ENCODE peak calls at places on chromosomes 6 and 20, in nine cellular contexts. One of them, this sample, is unnamed.

GRCh38 chr6:143822584-143823024 is 20.5 kb upstream of the LTV1 start:
- DNase-seq in neural crest cell: no peak
- DNase-seq in NCI-H2107: no peak
- DNase-seq in EL: peak
- DNase-seq in GDM1: no peak
- DNase-seq in cardiac fibroblast: peak
- DNase-seq in GM12864: no peak
- DNase-seq in AG09309: peak
- DNase-seq in AG04450: no peak
- DNase-seq in this sample: peak

GRCh38 chr20:43448748-43449535 is 8.8 kb upstream of the SRSF6 start:
- DNase-seq in EL: peak
- DNase-seq in neural crest cell: peak
- DNase-seq in GM12864: no peak
- DNase-seq in cardiac fibroblast: peak
- DNase-seq in GDM1: peak
- DNase-seq in AG04450: no peak
- DNase-seq in NCI-H2107: no peak
- DNase-seq in AG09309: no peak
- DNase-seq in this sample: peak

GRCh38 chr6:75550544-75551167 is 51.0 kb upstream of the SENP6 start:
- DNase-seq in GM12864: no peak
- DNase-seq in AG04450: no peak
- DNase-seq in NCI-H2107: no peak
- DNase-seq in EL: no peak
- DNase-seq in GDM1: no peak
- DNase-seq in neural crest cell: no peak
- DNase-seq in AG09309: no peak
- DNase-seq in cardiac fibroblast: peak
- DNase-seq in this sample: no peak

GRCh38 chr6:158552055-158552795 is 7.7 kb upstream of the TMEM181 start:
- DNase-seq in GDM1: no peak
- DNase-seq in NCI-H2107: no peak
- DNase-seq in EL: no peak
- DNase-seq in AG09309: no peak
- DNase-seq in AG04450: no peak
- DNase-seq in cardiac fibroblast: no peak
- DNase-seq in GM12864: no peak
- DNase-seq in neural crest cell: no peak
- DNase-seq in this sample: no peak

GRCh38 chr6:126804255-126805064 is 314.0 kb upstream of the RSPO3 start:
- DNase-seq in EL: peak
- DNase-seq in neural crest cell: peak
- DNase-seq in GDM1: peak
- DNase-seq in AG04450: peak
- DNase-seq in NCI-H2107: no peak
- DNase-seq in AG09309: no peak
- DNase-seq in GM12864: peak
- DNase-seq in cardiac fibroblast: peak
- DNase-seq in this sample: peak

GRCh38 chr20:33709398-33709797 is 10.7 kb downstream of the PXMP4 start:
- DNase-seq in GDM1: no peak
- DNase-seq in NCI-H2107: no peak
- DNase-seq in cardiac fibroblast: no peak
- DNase-seq in AG09309: no peak
- DNase-seq in neural crest cell: no peak
- DNase-seq in AG04450: no peak
- DNase-seq in EL: no peak
- DNase-seq in GM12864: no peak
- DNase-seq in this sample: no peak

GRCh38 chr6:109944448-109944847 is 33.7 kb upstream of the GPR6 start:
- DNase-seq in neural crest cell: no peak
- DNase-seq in NCI-H2107: no peak
- DNase-seq in cardiac fibroblast: no peak
- DNase-seq in AG04450: no peak
- DNase-seq in GM12864: no peak
- DNase-seq in AG09309: no peak
- DNase-seq in EL: no peak
- DNase-seq in GDM1: no peak
- DNase-seq in this sample: no peak

GRCh38 chr6:133240511-133241087 is 558 bp upstream of the EYA4 start:
- DNase-seq in GDM1: no peak
- DNase-seq in NCI-H2107: peak
- DNase-seq in AG04450: no peak
- DNase-seq in EL: no peak
- DNase-seq in AG09309: no peak
- DNase-seq in cardiac fibroblast: peak
- DNase-seq in neural crest cell: peak
- DNase-seq in GM12864: no peak
- DNase-seq in this sample: no peak

GRCh38 chr6:123769431-123769830 is 34.2 kb upstream of the NKAIN2 start:
- DNase-seq in GM12864: no peak
- DNase-seq in AG09309: no peak
- DNase-seq in GDM1: no peak
- DNase-seq in AG04450: no peak
- DNase-seq in cardiac fibroblast: no peak
- DNase-seq in NCI-H2107: no peak
- DNase-seq in EL: no peak
- DNase-seq in neural crest cell: no peak
- DNase-seq in this sample: no peak

GRCh38 chr6:132369526-132369925 is 31.7 kb downstream of the MOXD1 start:
- DNase-seq in GDM1: no peak
- DNase-seq in cardiac fibroblast: peak
- DNase-seq in AG04450: peak
- DNase-seq in NCI-H2107: no peak
- DNase-seq in AG09309: no peak
- DNase-seq in EL: peak
- DNase-seq in GM12864: no peak
- DNase-seq in neural crest cell: no peak
- DNase-seq in this sample: peak

GRCh38 chr6:158047120-158047518 is 65.5 kb downstream of the SYNJ2 start:
- DNase-seq in AG09309: peak
- DNase-seq in NCI-H2107: no peak
- DNase-seq in neural crest cell: no peak
- DNase-seq in EL: peak
- DNase-seq in GDM1: peak
- DNase-seq in cardiac fibroblast: no peak
- DNase-seq in GM12864: peak
- DNase-seq in AG04450: no peak
- DNase-seq in this sample: peak

GRCh38 chr20:40249805-40250204 is 439.2 kb downstream of the MAFB start:
- DNase-seq in EL: no peak
- DNase-seq in GDM1: no peak
- DNase-seq in cardiac fibroblast: no peak
- DNase-seq in neural crest cell: no peak
- DNase-seq in NCI-H2107: no peak
- DNase-seq in GM12864: no peak
- DNase-seq in AG09309: no peak
- DNase-seq in AG04450: no peak
- DNase-seq in this sample: no peak

GRCh38 chr6:48080227-48081009 is 30.6 kb downstream of the PTCHD4 start:
- DNase-seq in cardiac fibroblast: peak
- DNase-seq in GM12864: no peak
- DNase-seq in NCI-H2107: no peak
- DNase-seq in AG09309: no peak
- DNase-seq in AG04450: no peak
- DNase-seq in neural crest cell: no peak
- DNase-seq in GDM1: no peak
- DNase-seq in EL: no peak
- DNase-seq in this sample: peak

GRCh38 chr20:5282561-5282960 is 34.2 kb downstream of the PROKR2 start:
- DNase-seq in EL: no peak
- DNase-seq in GM12864: no peak
- DNase-seq in neural crest cell: no peak
- DNase-seq in AG09309: no peak
- DNase-seq in GDM1: no peak
- DNase-seq in cardiac fibroblast: no peak
- DNase-seq in AG04450: no peak
- DNase-seq in NCI-H2107: no peak
- DNase-seq in this sample: no peak

GRCh38 chr6:75431379-75431778 is 62.2 kb downstream of the FILIP1 start:
- DNase-seq in EL: peak
- DNase-seq in neural crest cell: no peak
- DNase-seq in AG09309: no peak
- DNase-seq in GDM1: no peak
- DNase-seq in NCI-H2107: no peak
- DNase-seq in AG04450: no peak
- DNase-seq in cardiac fibroblast: peak
- DNase-seq in GM12864: no peak
- DNase-seq in this sample: peak

GRCh38 chr6:33170176-33171095 is 21.8 kb downstream of the COL11A2 start:
- DNase-seq in cardiac fibroblast: no peak
- DNase-seq in AG04450: no peak
- DNase-seq in AG09309: no peak
- DNase-seq in EL: no peak
- DNase-seq in NCI-H2107: no peak
- DNase-seq in neural crest cell: no peak
- DNase-seq in GM12864: no peak
- DNase-seq in GDM1: no peak
- DNase-seq in this sample: no peak

GRCh38 chr6:6744551-6744950 is 156.0 kb downstream of the LY86 start:
- DNase-seq in GM12864: no peak
- DNase-seq in GDM1: no peak
- DNase-seq in AG04450: no peak
- DNase-seq in cardiac fibroblast: no peak
- DNase-seq in neural crest cell: no peak
- DNase-seq in NCI-H2107: no peak
- DNase-seq in EL: no peak
- DNase-seq in AG09309: no peak
- DNase-seq in this sample: no peak

GRCh38 chr6:131597448-131597847 is 24.4 kb downstream of the ARG1 start:
- DNase-seq in cardiac fibroblast: peak
- DNase-seq in neural crest cell: no peak
- DNase-seq in AG04450: no peak
- DNase-seq in GM12864: no peak
- DNase-seq in AG09309: no peak
- DNase-seq in GDM1: no peak
- DNase-seq in NCI-H2107: no peak
- DNase-seq in EL: no peak
- DNase-seq in this sample: no peak

GRCh38 chr6:63598001-63598250 is 25.6 kb downstream of the LOC128125822 start:
- DNase-seq in AG04450: no peak
- DNase-seq in cardiac fibroblast: no peak
- DNase-seq in neural crest cell: no peak
- DNase-seq in AG09309: no peak
- DNase-seq in NCI-H2107: no peak
- DNase-seq in GDM1: no peak
- DNase-seq in EL: no peak
- DNase-seq in GM12864: no peak
- DNase-seq in this sample: no peak

GRCh38 chr20:9912858-9913434 is 74.1 kb upstream of the PAK5 start:
- DNase-seq in neural crest cell: peak
- DNase-seq in EL: peak
- DNase-seq in AG04450: peak
- DNase-seq in NCI-H2107: no peak
- DNase-seq in GM12864: no peak
- DNase-seq in AG09309: peak
- DNase-seq in GDM1: peak
- DNase-seq in cardiac fibroblast: peak
- DNase-seq in this sample: peak

GRCh38 chr20:62501801-62502495 is 26.2 kb upstream of the GATA5 start:
- DNase-seq in AG04450: no peak
- DNase-seq in GM12864: peak
- DNase-seq in NCI-H2107: no peak
- DNase-seq in neural crest cell: no peak
- DNase-seq in AG09309: peak
- DNase-seq in cardiac fibroblast: peak
- DNase-seq in GDM1: no peak
- DNase-seq in EL: peak
- DNase-seq in this sample: peak

GRCh38 chr20:41014557-41015088 is 14.0 kb upstream of the TOP1 start:
- DNase-seq in AG09309: no peak
- DNase-seq in NCI-H2107: no peak
- DNase-seq in cardiac fibroblast: no peak
- DNase-seq in AG04450: no peak
- DNase-seq in GDM1: no peak
- DNase-seq in GM12864: no peak
- DNase-seq in EL: no peak
- DNase-seq in neural crest cell: no peak
- DNase-seq in this sample: no peak

GRCh38 chr20:45114465-45115385 is at the start of gene WFDC5:
- DNase-seq in EL: no peak
- DNase-seq in AG09309: no peak
- DNase-seq in NCI-H2107: no peak
- DNase-seq in GDM1: no peak
- DNase-seq in AG04450: no peak
- DNase-seq in neural crest cell: no peak
- DNase-seq in cardiac fibroblast: no peak
- DNase-seq in GM12864: no peak
- DNase-seq in this sample: no peak

GRCh38 chr6:134816780-134817179 is 133.1 kb downstream of the ALDH8A1 start:
- DNase-seq in EL: peak
- DNase-seq in AG09309: no peak
- DNase-seq in neural crest cell: no peak
- DNase-seq in NCI-H2107: no peak
- DNase-seq in AG04450: no peak
- DNase-seq in cardiac fibroblast: peak
- DNase-seq in GM12864: no peak
- DNase-seq in GDM1: no peak
- DNase-seq in this sample: peak

GRCh38 chr6:6915813-6916547 is 191.8 kb upstream of the RREB1 start:
- DNase-seq in NCI-H2107: no peak
- DNase-seq in cardiac fibroblast: peak
- DNase-seq in GDM1: no peak
- DNase-seq in neural crest cell: no peak
- DNase-seq in EL: peak
- DNase-seq in AG09309: peak
- DNase-seq in GM12864: no peak
- DNase-seq in AG04450: no peak
- DNase-seq in this sample: no peak

GRCh38 chr6:166615059-166615770 is 11.8 kb downstream of the RPS6KA2 start:
- DNase-seq in neural crest cell: no peak
- DNase-seq in cardiac fibroblast: peak
- DNase-seq in EL: peak
- DNase-seq in GM12864: no peak
- DNase-seq in NCI-H2107: no peak
- DNase-seq in AG04450: no peak
- DNase-seq in GDM1: no peak
- DNase-seq in AG09309: no peak
- DNase-seq in this sample: peak

GRCh38 chr6:152305672-152306071 is 331.5 kb downstream of the SYNE1 start:
- DNase-seq in GDM1: no peak
- DNase-seq in GM12864: no peak
- DNase-seq in cardiac fibroblast: no peak
- DNase-seq in AG09309: no peak
- DNase-seq in AG04450: no peak
- DNase-seq in EL: no peak
- DNase-seq in NCI-H2107: no peak
- DNase-seq in neural crest cell: no peak
- DNase-seq in this sample: no peak

GRCh38 chr20:62019144-62019805 is 46.4 kb downstream of the TAF4 start:
- DNase-seq in GM12864: no peak
- DNase-seq in AG04450: no peak
- DNase-seq in cardiac fibroblast: no peak
- DNase-seq in NCI-H2107: no peak
- DNase-seq in EL: no peak
- DNase-seq in neural crest cell: no peak
- DNase-seq in AG09309: no peak
- DNase-seq in GDM1: no peak
- DNase-seq in this sample: no peak

This sample was measured in brain microvascular endothelial cell.